ENCODE peak calls at places on chromosomes 2 and 18, in six cellular contexts. P is adrenal gland, S is right cardiac atrium, L is tibial nerve, Q is SJSA1, Y is H9. I is an unnamed sample.

GRCh38 chr2:209426432-209426831 is 2.6 kb downstream of the MAP2 start:
- DNase-seq in P (no peak), S (no peak), L (no peak), Q (no peak), Y (peak), I (no peak)

GRCh38 chr18:59318460-59318859 is at the start of gene CPLX4:
- DNase-seq in P (no peak), S (no peak), L (no peak), Q (no peak), Y (no peak), I (no peak)

GRCh38 chr2:11938196-11938595 is 191.8 kb downstream of the LPIN1 start:
- DNase-seq in P (no peak), S (peak), L (no peak), Q (no peak), Y (no peak), I (no peak)

GRCh38 chr2:215917953-215918620 is 95.3 kb downstream of the MREG start:
- DNase-seq in P (no peak), S (no peak), L (no peak), Q (peak), Y (no peak), I (no peak)

GRCh38 chr2:235028646-235029045 is 76.8 kb downstream of the SH3BP4 start:
- DNase-seq in P (no peak), S (no peak), L (no peak), Q (no peak), Y (no peak), I (no peak)

GRCh38 chr2:147450661-147451060 is 394.2 kb upstream of the ACVR2A start:
- DNase-seq in P (no peak), S (no peak), L (no peak), Q (no peak), Y (no peak), I (no peak)

GRCh38 chr2:220353897-220354296 is 726.5 kb downstream of the SLC4A3 start:
- DNase-seq in P (no peak), S (no peak), L (no peak), Q (no peak), Y (no peak), I (no peak)

GRCh38 chr18:35422227-35422626 is 45.1 kb upstream of the ZNF396 start:
- DNase-seq in P (no peak), S (peak), L (no peak), Q (no peak), Y (no peak), I (no peak)

GRCh38 chr18:58135170-58135569 is 91.1 kb downstream of the NEDD4L start:
- DNase-seq in P (no peak), S (no peak), L (no peak), Q (peak), Y (no peak), I (no peak)

GRCh38 chr2:217905906-217906305 is 96.9 kb downstream of the TNS1 start:
- DNase-seq in P (no peak), S (no peak), L (no peak), Q (no peak), Y (no peak), I (no peak)

GRCh38 chr2:173355866-173356508 is 1.3 kb downstream of the CDCA7 start:
- DNase-seq in P (no peak), S (no peak), L (no peak), Q (peak), Y (no peak), I (peak)

GRCh38 chr18:11889284-11889683 is 18.8 kb downstream of the MPPE1 start:
- DNase-seq in P (no peak), S (no peak), L (no peak), Q (no peak), Y (no peak), I (no peak)

GRCh38 chr2:3608373-3609278 is 13.7 kb downstream of the COLEC11 start:
- DNase-seq in P (no peak), S (no peak), L (no peak), Q (no peak), Y (no peak), I (no peak)

DNA sequence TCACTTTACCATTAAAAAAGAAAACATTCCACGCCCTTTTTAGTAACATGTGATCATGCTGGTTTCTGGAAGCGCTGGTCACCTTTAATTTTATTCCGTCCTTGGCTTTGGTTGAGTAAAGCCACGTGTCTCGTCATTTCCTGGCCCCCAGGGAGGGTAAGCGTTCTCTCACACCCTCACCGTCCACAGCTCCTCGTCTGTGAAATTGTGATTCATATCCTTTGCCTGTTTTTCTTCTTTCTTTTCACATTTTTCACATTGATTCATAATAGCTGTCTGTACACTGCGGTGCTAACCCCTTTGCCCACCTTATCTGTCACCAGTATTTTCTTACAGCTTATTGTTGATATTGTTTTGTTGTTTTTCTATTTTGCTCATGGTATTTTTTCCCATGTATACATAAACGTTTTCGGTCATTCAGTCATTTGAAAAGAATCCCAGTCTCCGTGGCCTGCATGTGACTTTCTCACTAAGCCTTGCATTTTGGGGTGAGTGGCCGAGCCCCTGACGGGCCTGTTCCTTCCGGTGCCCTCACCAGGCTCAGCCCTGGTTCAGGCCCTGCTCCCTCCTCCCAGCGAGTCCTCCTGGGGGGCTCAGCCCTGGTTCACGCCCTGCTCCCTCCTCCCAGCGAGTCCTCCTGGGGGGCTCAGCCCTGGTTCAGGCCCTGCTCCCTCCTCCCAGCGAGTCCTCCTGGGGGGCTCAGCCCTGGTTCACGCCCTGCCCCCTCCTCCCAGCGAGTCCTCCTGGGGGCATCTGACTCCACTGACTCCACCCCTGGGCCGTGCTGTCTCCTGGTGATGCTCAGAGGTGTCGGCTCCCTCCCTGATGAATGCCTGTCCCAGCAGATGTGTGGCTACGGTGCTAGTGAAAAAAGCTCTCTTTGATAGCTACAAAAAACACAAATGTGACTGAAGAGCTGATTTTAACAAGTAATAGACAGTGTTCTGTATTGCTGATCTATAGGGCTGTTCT is 249.7 kb upstream of the PXDN start:
- DNase-seq in P (no peak), S (no peak), L (no peak), Q (peak), Y (no peak), I (no peak)
- H3K27ac ChIP-seq in P (no peak), S (no peak), L (no peak), Q (peak), Y (no peak), I (no peak)

GRCh38 chr2:67877281-67877680 is 185.5 kb downstream of the C1D start:
- DNase-seq in P (no peak), S (no peak), L (no peak), Q (no peak), Y (peak), I (no peak)
- H3K27ac ChIP-seq in P (no peak), S (no peak), L (no peak), Q (no peak), Y (no peak), I (no peak)

GRCh38 chr2:64698668-64699444 is 45.1 kb upstream of the SERTAD2 start:
- DNase-seq in P (no peak), S (no peak), L (no peak), Q (peak), Y (no peak), I (no peak)

GRCh38 chr2:64698068-64698645 is 44.4 kb upstream of the SERTAD2 start:
- DNase-seq in P (no peak), S (no peak), L (no peak), Q (no peak), Y (no peak), I (no peak)

GRCh38 chr2:64697286-64698023 is 43.7 kb upstream of the SERTAD2 start:
- DNase-seq in P (no peak), S (no peak), L (no peak), Q (no peak), Y (no peak), I (no peak)

GRCh38 chr2:64700133-64700809 is 46.6 kb upstream of the SERTAD2 start:
- DNase-seq in P (no peak), S (no peak), L (no peak), Q (no peak), Y (no peak), I (no peak)

DNA sequence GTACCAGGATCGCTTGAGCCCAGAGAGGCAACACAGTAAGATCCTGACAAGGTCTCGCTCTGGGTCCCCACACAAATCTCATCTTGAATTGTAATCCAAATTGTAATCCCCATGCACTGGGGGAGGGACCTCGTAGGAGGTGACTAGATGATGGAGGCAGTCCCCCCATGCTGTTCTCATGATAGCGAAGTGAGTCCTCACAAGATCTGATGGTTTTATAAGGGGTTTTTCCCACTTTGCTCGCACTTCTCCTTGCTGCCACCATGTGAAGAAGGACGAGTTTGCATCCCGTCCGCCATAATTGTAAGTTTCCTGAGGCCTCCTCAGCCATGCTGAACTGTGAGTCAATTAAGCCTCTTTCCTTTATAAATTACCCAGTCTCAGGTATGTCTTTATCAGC is 46.0 kb upstream of the SERTAD2 start:
- DNase-seq in P (no peak), S (no peak), L (no peak), Q (no peak), Y (peak), I (no peak)
- H3K27ac ChIP-seq in P (no peak), S (no peak), L (peak), Q (peak), Y (no peak), I (no peak)

GRCh38 chr2:218944759-218945404 is 14.6 kb upstream of the CDK5R2 start:
- DNase-seq in P (no peak), S (no peak), L (no peak), Q (no peak), Y (no peak), I (no peak)
- H3K27ac ChIP-seq in P (no peak), S (no peak), L (no peak), Q (no peak), Y (no peak), I (no peak)

DNA sequence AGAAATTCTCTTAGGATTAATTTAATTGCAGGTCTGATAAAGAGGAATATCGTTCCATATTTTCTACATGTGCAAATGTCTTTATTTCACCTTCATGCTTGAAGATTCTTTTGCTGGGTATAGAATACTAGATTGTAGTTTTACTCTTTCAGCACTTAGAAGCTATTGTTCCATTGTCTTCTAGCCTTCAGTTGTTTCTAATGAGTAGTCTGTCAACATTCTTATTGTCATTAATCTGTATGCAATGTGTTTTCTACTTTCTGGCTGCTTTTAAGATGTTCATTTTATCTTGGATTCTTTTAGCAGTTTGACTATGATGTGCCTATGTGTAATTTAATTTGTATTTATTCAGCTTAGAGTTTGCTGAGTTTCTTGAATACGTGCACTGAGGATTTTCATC is 64.3 kb upstream of the ZNF385B start:
- DNase-seq in P (no peak), S (no peak), L (no peak), Q (no peak), Y (no peak), I (no peak)
- H3K27ac ChIP-seq in P (no peak), S (no peak), L (no peak), Q (no peak), Y (no peak), I (no peak)

GRCh38 chr2:25651782-25652455 is 21.5 kb downstream of the DTNB start:
- DNase-seq in P (no peak), S (no peak), L (no peak), Q (no peak), Y (no peak), I (no peak)

GRCh38 chr2:25654801-25655200 is 18.6 kb downstream of the DTNB start:
- DNase-seq in P (no peak), S (no peak), L (no peak), Q (no peak), Y (no peak), I (no peak)

GRCh38 chr2:25649790-25650189 is 23.6 kb downstream of the DTNB start:
- DNase-seq in P (no peak), S (no peak), L (no peak), Q (no peak), Y (no peak), I (no peak)

GRCh38 chr2:25651066-25651465 is 22.3 kb downstream of the DTNB start:
- DNase-seq in P (no peak), S (no peak), L (no peak), Q (no peak), Y (no peak), I (no peak)

GRCh38 chr2:25650249-25650648 is 23.1 kb downstream of the DTNB start:
- DNase-seq in P (no peak), S (no peak), L (peak), Q (no peak), Y (no peak), I (no peak)
- H3K27ac ChIP-seq in P (peak), S (no peak), L (no peak), Q (no peak), Y (no peak), I (no peak)

GRCh38 chr2:109199790-109200189 is 70.8 kb downstream of the SH3RF3 start:
- DNase-seq in P (no peak), S (no peak), L (no peak), Q (no peak), Y (no peak), I (no peak)

GRCh38 chr2:109203246-109204011 is 74.4 kb downstream of the SH3RF3 start:
- DNase-seq in P (no peak), S (no peak), L (no peak), Q (no peak), Y (no peak), I (no peak)

GRCh38 chr2:109202486-109202885 is 73.5 kb downstream of the SH3RF3 start:
- DNase-seq in P (no peak), S (no peak), L (no peak), Q (no peak), Y (no peak), I (no peak)

GRCh38 chr2:109201465-109202420 is 72.7 kb downstream of the SH3RF3 start:
- DNase-seq in P (no peak), S (no peak), L (no peak), Q (no peak), Y (no peak), I (no peak)

DNA sequence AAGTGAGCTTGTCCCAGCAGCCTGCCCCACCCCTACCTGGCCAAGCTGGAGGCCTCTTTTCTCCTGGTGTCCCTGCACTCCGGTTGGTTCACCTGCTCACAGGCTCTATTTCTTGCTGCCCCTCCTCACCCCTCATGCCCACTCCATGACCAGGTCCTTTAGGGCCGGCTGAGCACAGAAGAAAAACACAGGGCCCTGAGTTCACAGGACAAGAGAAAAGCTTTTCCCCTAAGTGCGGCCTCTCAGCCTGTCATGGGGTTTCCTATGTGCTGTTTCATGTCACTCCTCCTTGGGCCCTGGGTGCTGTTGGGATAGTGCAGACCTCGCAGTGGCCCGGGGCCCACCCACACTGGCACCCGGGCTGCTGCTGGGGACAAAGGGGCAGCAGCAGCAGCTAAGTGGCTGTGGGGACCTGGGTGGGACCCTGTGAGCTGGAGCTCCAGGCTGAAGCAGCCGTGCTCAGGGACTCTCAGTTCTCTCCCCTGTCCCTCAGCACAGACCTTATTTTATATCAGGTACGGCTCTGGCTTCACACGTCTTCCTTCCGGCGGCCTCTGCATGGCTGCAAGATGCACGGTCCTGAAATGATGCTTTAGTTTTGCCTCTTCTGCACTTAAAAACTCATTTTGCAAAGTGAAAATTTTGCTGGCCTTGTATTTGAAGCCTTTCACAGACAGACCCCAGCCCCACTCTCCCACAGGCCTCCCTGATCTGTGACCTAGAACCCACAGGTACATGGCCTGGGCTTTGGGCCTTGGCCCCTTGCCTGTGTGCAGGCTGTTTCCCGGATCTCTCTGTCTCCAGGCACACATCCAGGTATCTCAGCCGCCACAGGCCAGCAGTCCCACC is 71.8 kb downstream of the SH3RF3 start:
- DNase-seq in P (no peak), S (no peak), L (no peak), Q (no peak), Y (no peak), I (no peak)
- H3K27ac ChIP-seq in P (no peak), S (no peak), L (no peak), Q (no peak), Y (no peak), I (no peak)

GRCh38 chr2:231332388-231332787 is 63.1 kb upstream of the B3GNT7 start:
- DNase-seq in P (no peak), S (no peak), L (no peak), Q (no peak), Y (no peak), I (no peak)
- H3K27ac ChIP-seq in P (no peak), S (no peak), L (no peak), Q (no peak), Y (no peak), I (no peak)

DNA sequence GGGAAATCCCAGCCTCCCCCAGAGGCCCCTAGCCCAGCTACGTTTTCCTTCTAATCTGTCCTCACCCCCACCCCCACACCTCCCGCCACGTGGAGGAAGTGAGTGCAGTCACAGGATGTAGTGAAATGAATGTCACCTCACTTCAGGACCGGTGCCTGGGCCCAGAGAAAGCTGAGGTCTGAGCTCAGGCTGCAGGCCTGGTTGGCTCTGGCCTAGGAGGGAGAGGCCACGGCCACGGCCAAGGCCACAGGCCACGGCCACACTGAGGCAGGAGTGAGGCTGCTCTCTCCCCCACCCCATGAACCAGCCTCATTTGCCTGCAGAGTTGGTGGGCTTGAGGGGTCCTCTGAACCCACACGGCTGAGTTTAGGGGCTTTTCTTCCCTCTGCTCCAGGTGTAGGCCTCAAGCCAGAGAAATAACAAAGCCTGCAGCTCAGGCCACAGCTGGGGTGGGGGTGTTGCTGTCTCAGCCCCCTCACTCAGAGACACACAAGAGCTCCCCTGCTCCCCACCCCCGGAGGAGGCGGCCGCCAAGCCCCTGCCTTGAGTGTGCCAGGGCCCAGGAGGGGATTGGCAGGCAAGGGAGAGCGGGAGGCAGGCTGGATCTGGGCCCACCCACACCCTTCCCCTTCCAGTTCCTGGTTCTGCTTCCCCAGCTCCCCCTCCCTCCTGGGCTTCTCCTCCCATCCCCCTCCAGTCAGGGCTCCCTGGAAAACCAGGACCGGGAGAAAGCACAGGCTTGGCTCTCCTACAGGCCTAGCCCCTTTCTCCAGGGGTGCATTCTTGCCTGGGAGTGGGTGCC is 27.0 kb downstream of the DNMT3A start:
- DNase-seq in P (peak), S (peak), L (peak), Q (no peak), Y (peak), I (peak)
- H3K27ac ChIP-seq in P (peak), S (peak), L (peak), Q (no peak), Y (no peak), I (peak)

I was measured in CD4-positive, CD25-positive, alpha-beta regulatory T cell.